ENCODE peak calls at places on chromosomes 3 and 15, in nine cellular contexts. A is activated T-helper 1 cell treated with anti-CD3 and anti-CD28 coated beads, Interleukin-12 subunit alpha, Interleukin-12 subunit beta, Interleukin-2, Interleukin-4 antibody, amounts not matched to agents 30 ng/mL and 10 ng/mL and 1 ng/mL, durations not matched to agents 14 hours and 24 hours and 36 hours; S is fibroblast of lung; E is upper lobe of left lung; R is SK-N-SH; C is Right ventricle myocardium superior; T is NCI-H2081; U is activated T-cell treated with anti-CD3 and anti-CD28 coated beads, Interleukin-2, amount 50 U/mL, for 48 hours; Y is cardiac muscle cell. F is an unnamed sample.

GRCh38 chr15:85750807-85751730 is 43.7 kb downstream of the KLHL25 start:
- DNase-seq in C (no peak), E (peak; percentile 63), R (no peak), A (no peak), U (no peak), Y (peak; percentile 52), S (peak; percentile 14), T (no peak), F (no peak)

GRCh38 chr15:32671339-32672325 is 30.1 kb downstream of the SCG5 start:
- DNase-seq in C (no peak), E (peak; percentile 46), S (no peak), Y (no peak), T (no peak), A (no peak), U (no peak), R (no peak), F (no peak)

GRCh38 chr15:38226867-38227266 is 25.8 kb upstream of the SPRED1 start:
- DNase-seq in T (no peak), E (no peak), R (peak; percentile 23), U (no peak), S (peak; percentile 81), Y (peak; percentile 85), C (no peak), A (no peak), F (peak; percentile 76)

GRCh38 chr15:57251941-57252340 is 124.4 kb upstream of the CGNL1 start:
- DNase-seq in E (no peak), U (no peak), R (no peak), Y (peak; percentile 28), T (no peak), A (no peak), S (peak; percentile 25), C (no peak), F (peak; percentile 43)

GRCh38 chr3:127671523-127672428 is 976 bp upstream of the ABTB1 start:
- DNase-seq in A (peak; percentile 17), S (no peak), U (peak; percentile 58), Y (peak; percentile 11), E (no peak), C (peak; percentile 44), R (peak; percentile 61), T (no peak), F (no peak)

GRCh38 chr3:51538115-51538458 is 432 bp upstream of the RAD54L2 start:
- DNase-seq in E (no peak), C (no peak), Y (peak; percentile 14), U (no peak), A (no peak), S (no peak), T (no peak), R (no peak), F (no peak)

GRCh38 chr15:80072285-80072684 is 12.8 kb downstream of the ZFAND6 start:
- DNase-seq in C (no peak), E (no peak), T (peak; percentile 95), S (peak; percentile 94), Y (peak; percentile 93), R (peak; percentile 73), U (no peak), A (peak; percentile 14), F (peak; percentile 94)

GRCh38 chr15:80856400-80856799 is 77.2 kb downstream of the CEMIP start:
- DNase-seq in E (no peak), Y (no peak), A (no peak), S (no peak), T (peak; percentile 79), C (no peak), U (peak; percentile 18), R (peak; percentile 63), F (no peak)

GRCh38 chr3:108472011-108472591 is 38.3 kb downstream of the MYH15 start:
- DNase-seq in U (no peak), T (no peak), Y (peak; percentile 64), S (peak; percentile 82), C (no peak), A (no peak), E (no peak), R (peak; percentile 17), F (peak; percentile 82)

GRCh38 chr15:63010920-63011693 is 31.4 kb upstream of the TPM1 start:
- DNase-seq in R (no peak), E (no peak), U (no peak), T (no peak), S (no peak), A (no peak), C (no peak), Y (no peak), F (no peak)

GRCh38 chr3:32872487-32873382 is 54.9 kb downstream of the TRIM71 start:
- DNase-seq in Y (peak; percentile 65), R (no peak), C (no peak), T (peak; percentile 7), U (no peak), E (no peak), A (no peak), S (peak; percentile 20), F (no peak)

GRCh38 chr15:83192742-83193141 is 14.9 kb downstream of the HDGFL3 start:
- DNase-seq in Y (peak; percentile 21), C (no peak), A (no peak), E (no peak), R (no peak), S (no peak), T (no peak), U (no peak), F (peak; percentile 11)

F was measured in cardiac fibroblast.